ENCODE peak calls at places on chromosome X, in six cellular contexts. One of them, this sample, is unnamed.
A peak's percentile ranks its signal among the peaks of the same experiment; 100 is the strongest.

GRCh38 chrX:49206543-49206942 is 6.5 kb upstream of the SYP start:
- DNase-seq in HCT116: no peak
- DNase-seq in kidney epithelial cell: no peak
- DNase-seq in IMR-90: no peak
- DNase-seq in WERI-Rb-1: no peak
- DNase-seq in astrocyte of the spinal cord: no peak
- DNase-seq in this sample: no peak

GRCh38 chrX:72573158-72573511 is 492 bp upstream of the HDAC8 start:
- DNase-seq in HCT116: no peak
- DNase-seq in kidney epithelial cell: no peak
- DNase-seq in IMR-90: no peak
- DNase-seq in WERI-Rb-1: no peak
- DNase-seq in astrocyte of the spinal cord: no peak
- DNase-seq in this sample: no peak

GRCh38 chrX:50691820-50692219 is 122.2 kb downstream of the SHROOM4 start:
- DNase-seq in HCT116: peak; percentile 27
- DNase-seq in kidney epithelial cell: no peak
- DNase-seq in IMR-90: peak; percentile 48
- DNase-seq in WERI-Rb-1: peak; percentile 13
- DNase-seq in astrocyte of the spinal cord: peak; percentile 37
- DNase-seq in this sample: peak; percentile 24

GRCh38 chrX:47129879-47130358 is 14.6 kb downstream of the NDUFB11 start:
- DNase-seq in HCT116: no peak
- DNase-seq in kidney epithelial cell: no peak
- DNase-seq in IMR-90: no peak
- DNase-seq in WERI-Rb-1: no peak
- DNase-seq in astrocyte of the spinal cord: peak; percentile 3
- DNase-seq in this sample: no peak

GRCh38 chrX:100984818-100985217 is 15.3 kb downstream of the ARL13A start:
- DNase-seq in HCT116: no peak
- DNase-seq in kidney epithelial cell: no peak
- DNase-seq in IMR-90: no peak
- DNase-seq in WERI-Rb-1: no peak
- DNase-seq in astrocyte of the spinal cord: no peak
- DNase-seq in this sample: no peak

GRCh38 chrX:134240209-134240608 is 3.2 kb downstream of the CCDC160 start:
- DNase-seq in HCT116: no peak
- DNase-seq in kidney epithelial cell: no peak
- DNase-seq in IMR-90: no peak
- DNase-seq in WERI-Rb-1: no peak
- DNase-seq in astrocyte of the spinal cord: no peak
- DNase-seq in this sample: no peak

GRCh38 chrX:21740329-21741274 is 17.3 kb downstream of the SMPX start:
- DNase-seq in HCT116: no peak
- DNase-seq in kidney epithelial cell: no peak
- DNase-seq in IMR-90: no peak
- DNase-seq in WERI-Rb-1: peak; percentile 16
- DNase-seq in astrocyte of the spinal cord: peak; percentile 29
- DNase-seq in this sample: no peak

GRCh38 chrX:134908235-134908834 is 82.5 kb upstream of the SMIM10 start:
- DNase-seq in HCT116: no peak
- DNase-seq in kidney epithelial cell: no peak
- DNase-seq in IMR-90: peak; percentile 65
- DNase-seq in WERI-Rb-1: no peak
- DNase-seq in astrocyte of the spinal cord: peak; percentile 35
- DNase-seq in this sample: peak; percentile 51

GRCh38 chrX:14865201-14865600 is 7.7 kb downstream of the FANCB start:
- DNase-seq in HCT116: no peak
- DNase-seq in kidney epithelial cell: no peak
- DNase-seq in IMR-90: peak; percentile 41
- DNase-seq in WERI-Rb-1: no peak
- DNase-seq in astrocyte of the spinal cord: peak; percentile 29
- DNase-seq in this sample: no peak

GRCh38 chrX:66408507-66408906 is 230.4 kb downstream of the EDA2R start:
- DNase-seq in HCT116: no peak
- DNase-seq in kidney epithelial cell: no peak
- DNase-seq in IMR-90: no peak
- DNase-seq in WERI-Rb-1: no peak
- DNase-seq in astrocyte of the spinal cord: no peak
- DNase-seq in this sample: no peak

GRCh38 chrX:623268-623598 is 7.4 kb upstream of the SHOX start:
- DNase-seq in HCT116: no peak
- DNase-seq in kidney epithelial cell: no peak
- DNase-seq in IMR-90: no peak
- DNase-seq in WERI-Rb-1: no peak
- DNase-seq in astrocyte of the spinal cord: no peak
- DNase-seq in this sample: no peak

GRCh38 chrX:100895365-100896075 is 21.4 kb upstream of the NOX1 start:
- DNase-seq in HCT116: peak; percentile 26
- DNase-seq in kidney epithelial cell: no peak
- DNase-seq in IMR-90: peak; percentile 44
- DNase-seq in WERI-Rb-1: peak; percentile 34
- DNase-seq in astrocyte of the spinal cord: peak; percentile 41
- DNase-seq in this sample: peak; percentile 22

GRCh38 chrX:41475611-41476241 is 28.6 kb downstream of the NYX start:
- DNase-seq in HCT116: no peak
- DNase-seq in kidney epithelial cell: no peak
- DNase-seq in IMR-90: no peak
- DNase-seq in WERI-Rb-1: peak; percentile 19
- DNase-seq in astrocyte of the spinal cord: no peak
- DNase-seq in this sample: no peak

GRCh38 chrX:139554991-139555675 is 24.6 kb downstream of the F9 start:
- DNase-seq in HCT116: no peak
- DNase-seq in kidney epithelial cell: no peak
- DNase-seq in IMR-90: no peak
- DNase-seq in WERI-Rb-1: no peak
- DNase-seq in astrocyte of the spinal cord: no peak
- DNase-seq in this sample: no peak

GRCh38 chrX:119682019-119682989 is 10.7 kb downstream of the SEPTIN6 start:
- DNase-seq in HCT116: no peak
- DNase-seq in kidney epithelial cell: no peak
- DNase-seq in IMR-90: no peak
- DNase-seq in WERI-Rb-1: no peak
- DNase-seq in astrocyte of the spinal cord: no peak
- DNase-seq in this sample: no peak

GRCh38 chrX:102832661-102833060 is 104.4 kb upstream of the RAB40AL start:
- DNase-seq in HCT116: no peak
- DNase-seq in kidney epithelial cell: peak; percentile 29
- DNase-seq in IMR-90: peak; percentile 77
- DNase-seq in WERI-Rb-1: no peak
- DNase-seq in astrocyte of the spinal cord: peak; percentile 65
- DNase-seq in this sample: peak; percentile 60

GRCh38 chrX:6071755-6072154 is 156.9 kb downstream of the NLGN4X start:
- DNase-seq in HCT116: no peak
- DNase-seq in kidney epithelial cell: no peak
- DNase-seq in IMR-90: no peak
- DNase-seq in WERI-Rb-1: no peak
- DNase-seq in astrocyte of the spinal cord: no peak
- DNase-seq in this sample: no peak

GRCh38 chrX:46620505-46620904 is 46.9 kb downstream of the CHST7 start:
- DNase-seq in HCT116: no peak
- DNase-seq in kidney epithelial cell: no peak
- DNase-seq in IMR-90: no peak
- DNase-seq in WERI-Rb-1: no peak
- DNase-seq in astrocyte of the spinal cord: no peak
- DNase-seq in this sample: peak; percentile 49

GRCh38 chrX:107712231-107713204 is 63.1 kb downstream of the TSC22D3 start:
- DNase-seq in HCT116: no peak
- DNase-seq in kidney epithelial cell: no peak
- DNase-seq in IMR-90: peak; percentile 21
- DNase-seq in WERI-Rb-1: no peak
- DNase-seq in astrocyte of the spinal cord: peak; percentile 63
- DNase-seq in this sample: peak; percentile 27

GRCh38 chrX:19810370-19810769 is 77.0 kb downstream of the SH3KBP1 start:
- DNase-seq in HCT116: no peak
- DNase-seq in kidney epithelial cell: no peak
- DNase-seq in IMR-90: no peak
- DNase-seq in WERI-Rb-1: no peak
- DNase-seq in astrocyte of the spinal cord: no peak
- DNase-seq in this sample: no peak

GRCh38 chrX:103864886-103865534 is 33.0 kb upstream of the RAB9B start:
- DNase-seq in HCT116: no peak
- DNase-seq in kidney epithelial cell: no peak
- DNase-seq in IMR-90: peak; percentile 8
- DNase-seq in WERI-Rb-1: no peak
- DNase-seq in astrocyte of the spinal cord: peak; percentile 8
- DNase-seq in this sample: no peak

DNA sequence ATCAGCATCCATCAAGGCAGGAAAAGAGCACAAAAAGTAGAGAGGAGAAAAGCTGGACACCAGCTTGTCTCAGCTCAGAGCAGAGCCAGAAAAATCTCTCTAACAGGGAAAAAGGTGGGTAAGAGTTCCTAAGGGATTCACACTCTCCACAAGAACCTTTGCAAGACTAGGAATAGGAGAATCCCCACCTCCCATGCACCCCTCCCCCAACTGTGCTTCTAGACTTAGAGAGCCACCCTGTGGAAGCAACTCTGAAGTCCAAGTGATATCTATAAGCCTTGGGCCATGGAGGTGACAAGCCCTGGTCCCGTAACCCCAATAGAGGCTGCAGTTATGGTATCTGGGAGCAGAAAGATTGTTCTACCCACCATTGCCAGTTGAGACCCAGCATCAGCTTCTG is 267.6 kb upstream of the MTMR8 start:
- DNase-seq in HCT116: no peak
- DNase-seq in kidney epithelial cell: no peak
- DNase-seq in IMR-90: no peak
- DNase-seq in WERI-Rb-1: no peak
- DNase-seq in astrocyte of the spinal cord: no peak
- DNase-seq in this sample: no peak
- TF ChIP-seq CTCF in HCT116: no peak
- TF ChIP-seq CTCF in kidney epithelial cell: no peak
- TF ChIP-seq CTCF in IMR-90: no peak
- TF ChIP-seq CTCF in WERI-Rb-1: no peak
- TF ChIP-seq CTCF in astrocyte of the spinal cord: no peak
- TF ChIP-seq CTCF in this sample: no peak

GRCh38 chrX:154717824-154718223 is 33.1 kb downstream of the GAB3 start:
- DNase-seq in HCT116: no peak
- DNase-seq in kidney epithelial cell: no peak
- DNase-seq in IMR-90: peak; percentile 59
- DNase-seq in WERI-Rb-1: no peak
- DNase-seq in astrocyte of the spinal cord: peak; percentile 71
- DNase-seq in this sample: no peak
- H3K4me3 ChIP-seq in HCT116: no peak overlapping the region
- H3K4me3 ChIP-seq in kidney epithelial cell: no peak overlapping the region
- H3K4me3 ChIP-seq in IMR-90: no peak overlapping the region
- H3K4me3 ChIP-seq in WERI-Rb-1: no peak overlapping the region
- H3K4me3 ChIP-seq in astrocyte of the spinal cord: no peak overlapping the region
- H3K4me3 ChIP-seq in this sample: no peak overlapping the region

DNA sequence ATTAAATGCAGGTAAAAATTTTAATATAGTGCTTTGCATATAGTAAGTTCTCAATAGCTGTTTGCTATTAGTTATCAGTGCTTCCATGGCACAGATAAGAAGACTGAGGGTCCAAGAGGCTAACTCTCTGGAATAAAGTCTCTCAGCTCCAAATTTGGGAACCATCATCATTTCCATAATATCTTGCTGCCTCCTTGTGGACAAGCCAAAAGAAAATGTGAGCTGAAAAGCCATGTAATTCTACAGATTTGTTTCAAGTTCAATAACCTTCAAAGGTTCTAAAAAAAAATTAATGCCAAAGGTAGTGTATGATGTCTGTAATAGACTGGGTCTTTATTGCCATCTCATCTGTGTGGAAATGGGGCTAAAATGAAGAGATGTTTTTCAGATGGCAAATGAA is 136.9 kb upstream of the VCX start:
- DNase-seq in HCT116: no peak
- DNase-seq in kidney epithelial cell: no peak
- DNase-seq in IMR-90: no peak
- DNase-seq in WERI-Rb-1: no peak
- DNase-seq in astrocyte of the spinal cord: peak; percentile 6
- DNase-seq in this sample: peak; percentile 38
- TF ChIP-seq CTCF in HCT116: no peak
- TF ChIP-seq CTCF in kidney epithelial cell: no peak
- TF ChIP-seq CTCF in IMR-90: peak; percentile 38
- TF ChIP-seq CTCF in WERI-Rb-1: no peak
- TF ChIP-seq CTCF in astrocyte of the spinal cord: peak; percentile 22
- TF ChIP-seq CTCF in this sample: no peak

GRCh38 chrX:44954562-44954961 is 81.6 kb downstream of the KDM6A start:
- DNase-seq in HCT116: no peak
- DNase-seq in kidney epithelial cell: no peak
- DNase-seq in IMR-90: no peak
- DNase-seq in WERI-Rb-1: no peak
- DNase-seq in astrocyte of the spinal cord: no peak
- DNase-seq in this sample: no peak

GRCh38 chrX:44953734-44954502 is 80.9 kb downstream of the KDM6A start:
- DNase-seq in HCT116: no peak
- DNase-seq in kidney epithelial cell: no peak
- DNase-seq in IMR-90: no peak
- DNase-seq in WERI-Rb-1: no peak
- DNase-seq in astrocyte of the spinal cord: no peak
- DNase-seq in this sample: no peak

GRCh38 chrX:44952329-44953027 is 79.5 kb downstream of the KDM6A start:
- DNase-seq in HCT116: no peak
- DNase-seq in kidney epithelial cell: no peak
- DNase-seq in IMR-90: no peak
- DNase-seq in WERI-Rb-1: no peak
- DNase-seq in astrocyte of the spinal cord: no peak
- DNase-seq in this sample: no peak

GRCh38 chrX:44949125-44949524 is 76.1 kb downstream of the KDM6A start:
- DNase-seq in HCT116: no peak
- DNase-seq in kidney epithelial cell: no peak
- DNase-seq in IMR-90: no peak
- DNase-seq in WERI-Rb-1: no peak
- DNase-seq in astrocyte of the spinal cord: no peak
- DNase-seq in this sample: no peak

GRCh38 chrX:44951572-44952067 is 78.6 kb downstream of the KDM6A start:
- DNase-seq in HCT116: no peak
- DNase-seq in kidney epithelial cell: no peak
- DNase-seq in IMR-90: no peak
- DNase-seq in WERI-Rb-1: no peak
- DNase-seq in astrocyte of the spinal cord: no peak
- DNase-seq in this sample: no peak
- H3K4me3 ChIP-seq in HCT116: no peak overlapping the region
- H3K4me3 ChIP-seq in kidney epithelial cell: no peak overlapping the region
- H3K4me3 ChIP-seq in IMR-90: no peak overlapping the region
- H3K4me3 ChIP-seq in WERI-Rb-1: no peak overlapping the region
- H3K4me3 ChIP-seq in astrocyte of the spinal cord: no peak overlapping the region
- H3K4me3 ChIP-seq in this sample: no peak overlapping the region

DNA sequence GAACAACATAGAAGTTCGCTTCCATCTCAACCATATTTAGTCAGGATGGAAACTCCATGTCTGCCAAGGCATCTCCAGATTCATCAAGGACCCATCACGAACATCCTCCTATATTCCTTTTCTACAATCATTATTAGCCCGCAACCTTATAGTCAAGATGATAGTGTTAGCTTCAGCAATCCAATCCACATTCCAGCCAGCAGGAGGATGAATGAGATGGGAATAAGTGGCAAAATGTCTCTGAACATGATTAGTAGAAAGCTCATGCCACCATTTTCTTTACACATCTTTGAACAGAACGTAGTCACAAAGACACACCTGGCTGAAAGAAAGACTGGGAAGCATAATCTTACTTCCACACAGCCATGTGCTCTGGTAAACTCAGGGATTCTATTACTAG is 18.6 kb upstream of the NR0B1 start:
- DNase-seq in HCT116: no peak
- DNase-seq in kidney epithelial cell: no peak
- DNase-seq in IMR-90: no peak
- DNase-seq in WERI-Rb-1: no peak
- DNase-seq in astrocyte of the spinal cord: no peak
- DNase-seq in this sample: no peak
- TF ChIP-seq CTCF in HCT116: peak; percentile 8
- TF ChIP-seq CTCF in kidney epithelial cell: no peak
- TF ChIP-seq CTCF in IMR-90: no peak
- TF ChIP-seq CTCF in WERI-Rb-1: no peak
- TF ChIP-seq CTCF in astrocyte of the spinal cord: no peak
- TF ChIP-seq CTCF in this sample: no peak

This sample was measured in foreskin fibroblast.